ENCODE peak calls at places on chromosomes 11 and 22, in nine cellular contexts. V, S, I, R, T, C, X, G and O are unnamed samples.

GRCh38 chr11:118903204-118904015 is 19.7 kb downstream of the CXCR5 start:
- DNase-seq in V (no peak), T (no peak), I (no peak), S (no peak), X (no peak), G (no peak), R (no peak), C (no peak), O (no peak)

GRCh38 chr22:47231759-47232158 is 469.3 kb downstream of the TBC1D22A start:
- DNase-seq in T (no peak), I (no peak), V (no peak), C (no peak), X (no peak), S (no peak), G (no peak), R (no peak), O (no peak)

GRCh38 chr11:109960831-109961230 is 132.4 kb upstream of the ZC3H12C start:
- DNase-seq in G (no peak), S (no peak), C (no peak), T (peak), X (peak), R (peak), V (no peak), I (peak), O (no peak)

GRCh38 chr11:134374891-134375550 is 37.0 kb downstream of the B3GAT1 start:
- DNase-seq in R (no peak), G (no peak), T (no peak), V (no peak), I (no peak), S (no peak), C (no peak), X (no peak), O (no peak)

GRCh38 chr11:59141673-59142460 is 789 bp upstream of the FAM111A start:
- DNase-seq in X (peak), G (no peak), C (no peak), T (no peak), R (peak), S (no peak), I (peak), V (no peak), O (peak)

GRCh38 chr11:10295056-10295901 is 1.3 kb upstream of the SBF2 start:
- DNase-seq in I (no peak), T (no peak), G (no peak), R (no peak), V (no peak), C (no peak), S (no peak), X (no peak), O (no peak)

GRCh38 chr11:86743223-86744118 is 56.9 kb upstream of the PRSS23 start:
- DNase-seq in T (peak), X (no peak), I (peak), V (no peak), R (peak), C (no peak), G (peak), S (peak), O (peak)

GRCh38 chr11:86671386-86672006 is 920 bp downstream of the ME3 start:
- DNase-seq in I (no peak), S (no peak), R (no peak), X (peak), V (no peak), T (peak), G (peak), C (peak), O (peak)

GRCh38 chr22:17434856-17435255 is 65.6 kb downstream of the CECR2 start:
- DNase-seq in V (no peak), G (no peak), R (peak), T (no peak), I (peak), S (no peak), X (peak), C (no peak), O (no peak)

GRCh38 chr11:65378208-65378927 is 4.1 kb downstream of the SLC25A45 start:
- DNase-seq in I (no peak), R (no peak), X (no peak), C (no peak), V (no peak), T (peak), G (no peak), S (no peak), O (no peak)

GRCh38 chr11:10044618-10045017 is 249.4 kb downstream of the SBF2 start:
- DNase-seq in T (peak), C (no peak), X (peak), G (no peak), V (no peak), S (peak), R (peak), I (peak), O (no peak)

GRCh38 chr11:34356130-34356529 is 1.7 kb downstream of the ABTB2 start:
- DNase-seq in V (no peak), R (peak), G (peak), S (no peak), X (peak), I (no peak), T (no peak), C (no peak), O (no peak)

GRCh38 chr11:84854498-84854880 is 772.7 kb downstream of the DLG2 start:
- DNase-seq in C (no peak), T (no peak), V (no peak), R (peak), S (no peak), G (no peak), I (peak), X (no peak), O (no peak)

GRCh38 chr11:80586464-80586863 is 1145.6 kb upstream of the TENM4 start:
- DNase-seq in V (no peak), S (no peak), T (no peak), R (peak), X (no peak), C (no peak), G (no peak), I (peak), O (peak)

GRCh38 chr11:101407324-101407723 is 176.5 kb downstream of the TRPC6 start:
- DNase-seq in C (no peak), G (no peak), R (no peak), V (no peak), T (no peak), X (no peak), I (peak), S (no peak), O (no peak)

GRCh38 chr11:4957396-4957795 is 1.9 kb upstream of the OR51A2 start:
- DNase-seq in C (no peak), I (no peak), X (no peak), S (no peak), R (no peak), V (no peak), T (no peak), G (no peak), O (no peak)

GRCh38 chr11:30990625-30991348 is 378.8 kb downstream of the DCDC1 start:
- DNase-seq in X (no peak), T (no peak), C (no peak), S (no peak), R (no peak), V (no peak), G (no peak), I (no peak), O (no peak)

GRCh38 chr22:43228330-43228729 is 41.4 kb upstream of the TTLL12 start:
- DNase-seq in T (peak), X (peak), S (peak), G (peak), V (no peak), I (no peak), C (peak), R (no peak), O (peak)

DNA sequence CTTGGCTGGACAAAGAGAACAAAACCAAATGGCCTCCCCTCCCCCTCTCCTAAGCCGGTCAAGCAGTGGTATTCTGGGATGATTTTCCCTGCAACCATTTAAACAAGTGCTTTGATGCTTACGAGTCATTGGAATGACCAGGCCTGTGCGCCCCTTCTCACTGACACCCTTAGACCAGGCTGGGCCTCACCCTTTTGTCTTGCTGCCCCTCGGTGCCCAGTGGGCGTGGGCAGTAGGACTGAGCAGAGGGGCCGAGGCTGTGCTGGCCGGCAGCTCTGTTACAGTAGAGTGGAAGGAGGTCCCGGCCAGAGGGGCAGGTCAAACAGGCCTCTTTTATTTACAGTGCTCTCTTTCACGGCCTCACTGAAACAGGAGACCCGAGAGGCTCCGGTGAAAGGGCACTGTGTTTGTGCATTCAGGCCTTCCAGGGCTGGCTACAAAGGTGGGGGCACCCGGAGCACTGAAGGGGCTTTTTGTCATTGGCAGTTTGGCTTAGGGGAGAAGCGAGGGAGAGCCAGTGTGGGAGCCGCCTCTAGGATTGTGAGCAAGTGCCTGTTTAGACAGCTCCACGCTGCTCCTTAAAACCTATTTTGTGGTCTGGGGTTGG is 32.4 kb downstream of the ZBTB16 start:
- DNase-seq in X (no peak), V (no peak), S (no peak), C (no peak), T (no peak), R (no peak), I (no peak), G (no peak), O (no peak)
- TF ChIP-seq EZH2 in X (no peak), V (no peak), S (no peak), C (no peak), T (no peak), R (no peak), I (no peak), G (no peak), O (no peak)

GRCh38 chr11:73154178-73154577 is 12.1 kb upstream of the FCHSD2 start:
- DNase-seq in I (no peak), C (no peak), X (no peak), G (no peak), R (no peak), S (no peak), V (peak), T (no peak), O (no peak)
- TF ChIP-seq CTCF in I (no peak), C (no peak), X (no peak), G (no peak), R (no peak), S (no peak), V (no peak), T (no peak), O (no peak)

DNA sequence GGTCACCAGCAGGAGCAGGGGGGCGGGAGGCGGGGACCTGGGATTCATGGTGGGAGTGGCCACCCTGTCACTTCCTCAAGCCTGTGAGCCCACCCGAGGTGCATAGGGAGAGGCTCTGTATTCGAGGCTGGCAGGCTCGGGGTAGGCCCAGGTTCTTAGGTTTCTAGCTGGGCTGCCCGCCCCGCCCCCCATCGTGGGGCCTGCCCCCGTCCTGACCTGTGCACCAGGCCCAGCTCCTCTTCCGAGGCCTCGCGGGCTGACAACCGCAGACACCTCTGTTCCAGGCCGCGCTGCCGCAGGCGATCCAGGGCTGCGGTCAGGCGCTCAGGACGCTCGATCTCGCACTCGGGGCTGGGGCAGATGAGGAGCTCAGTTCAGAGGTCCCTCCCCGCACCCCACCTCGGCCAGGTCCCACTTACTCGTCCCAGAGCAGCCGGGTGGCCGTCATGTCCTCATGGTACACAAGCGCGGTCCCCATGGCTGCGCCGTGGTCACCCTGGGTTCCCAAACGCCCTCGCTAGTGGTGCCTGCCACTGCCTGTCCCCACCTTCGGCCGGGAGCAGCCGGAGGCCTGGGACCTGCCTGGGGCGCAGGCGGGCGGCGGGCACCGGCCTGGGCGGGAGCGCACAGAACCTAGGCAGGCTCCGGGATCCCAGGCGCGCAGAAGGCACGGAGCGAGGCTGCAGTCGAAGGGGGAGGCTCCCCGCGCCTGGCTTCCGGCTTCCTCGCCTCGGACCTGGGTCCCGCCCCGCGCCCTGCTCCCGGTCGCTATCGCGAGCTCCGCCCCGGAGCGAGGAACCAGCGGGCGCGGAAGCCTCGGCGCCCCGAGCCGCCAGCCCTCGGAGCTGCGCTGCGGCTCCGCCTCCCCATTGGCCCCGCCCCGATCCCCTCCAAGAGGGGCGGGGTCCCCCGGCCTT is at the start of gene HDAC10:
- DNase-seq in R (peak), T (peak), G (peak), C (peak), V (peak), S (no peak), X (peak), I (peak), O (peak)
- TF ChIP-seq EZH2 in R (no peak), T (no peak), G (no peak), C (no peak), V (no peak), S (no peak), X (no peak), I (no peak), O (no peak)

GRCh38 chr11:23680488-23681230 is 816.2 kb upstream of the LUZP2 start:
- DNase-seq in X (no peak), C (no peak), V (no peak), S (no peak), R (no peak), G (no peak), I (no peak), T (no peak), O (no peak)
- TF ChIP-seq CTCF in X (no peak), C (no peak), V (no peak), S (no peak), R (no peak), G (no peak), I (no peak), T (no peak), O (no peak)

DNA sequence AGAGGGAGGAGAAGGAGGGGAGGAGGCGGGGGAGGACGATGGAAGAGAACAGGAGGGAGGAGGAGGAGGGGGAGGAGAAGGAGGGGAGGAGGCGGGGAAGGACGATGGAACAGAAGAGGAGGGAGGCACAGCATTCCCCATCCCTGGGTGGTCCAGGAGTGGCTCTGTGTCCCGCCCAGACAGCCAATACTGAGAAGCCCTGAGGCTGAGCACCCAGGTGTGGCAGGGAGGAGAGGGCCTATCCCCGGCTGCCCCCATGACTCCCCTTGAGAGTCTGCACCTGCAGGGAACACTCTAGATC is 717 bp downstream of the MRGPRE start:
- DNase-seq in G (no peak), S (no peak), C (no peak), R (no peak), V (no peak), I (no peak), T (no peak), X (no peak), O (no peak)
- TF ChIP-seq EZH2 in G (no peak), S (no peak), C (no peak), R (no peak), V (no peak), I (no peak), T (no peak), X (no peak), O (no peak)

GRCh38 chr11:44939673-44940072 is 11.0 kb downstream of the TP53I11 start:
- DNase-seq in G (peak), C (no peak), I (no peak), X (peak), V (no peak), T (no peak), R (no peak), S (no peak), O (no peak)
- TF ChIP-seq CTCF in G (peak), C (peak), I (peak), X (peak), V (no peak), T (peak), R (no peak), S (peak), O (peak)

DNA sequence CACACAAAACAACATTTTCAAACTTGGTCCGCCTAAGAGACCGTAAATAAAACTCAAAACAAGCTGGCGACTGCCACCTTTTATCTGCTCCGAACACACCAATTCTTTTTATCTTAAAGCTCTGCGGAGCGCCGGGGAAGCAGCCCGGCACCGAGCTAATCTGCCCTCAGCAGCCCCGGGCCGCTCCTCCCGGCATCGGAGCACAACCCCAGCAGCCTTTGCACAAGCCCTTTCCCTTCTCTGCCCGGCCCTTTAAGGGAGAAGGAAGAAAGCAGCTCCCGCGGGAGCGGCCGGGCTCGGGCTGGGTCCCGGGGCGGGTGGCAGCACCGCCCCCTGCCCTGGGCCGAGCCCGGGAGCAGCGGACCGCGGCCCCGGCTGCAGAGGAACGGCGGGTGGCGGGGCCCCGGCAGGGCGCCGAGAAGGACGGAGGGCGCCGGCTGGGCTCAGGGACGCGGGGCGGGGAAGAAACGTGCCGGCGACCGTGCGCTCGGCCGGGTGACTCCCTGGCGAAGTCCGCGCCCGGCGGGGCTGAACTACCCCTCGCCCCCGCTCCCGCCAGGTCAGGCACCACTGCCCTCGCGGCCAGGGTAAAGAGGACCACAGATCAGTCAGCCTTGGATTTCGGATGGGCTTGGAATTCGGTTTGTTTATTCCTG is 133.5 kb upstream of the C11orf58 start:
- DNase-seq in R (peak), I (peak), T (peak), G (peak), C (peak), X (peak), V (no peak), S (no peak), O (no peak)
- TF ChIP-seq EZH2 in R (no peak), I (no peak), T (no peak), G (no peak), C (peak), X (peak), V (no peak), S (no peak), O (peak)

GRCh38 chr22:42114721-42115120 is 15.9 kb downstream of the CYP2D6 start:
- DNase-seq in C (peak), G (peak), T (peak), I (no peak), V (no peak), S (peak), R (no peak), X (peak), O (peak)

GRCh38 chr22:42111798-42112197 is 18.8 kb downstream of the CYP2D6 start:
- DNase-seq in G (peak), C (no peak), I (no peak), R (no peak), T (no peak), X (peak), V (no peak), S (no peak), O (no peak)

DNA sequence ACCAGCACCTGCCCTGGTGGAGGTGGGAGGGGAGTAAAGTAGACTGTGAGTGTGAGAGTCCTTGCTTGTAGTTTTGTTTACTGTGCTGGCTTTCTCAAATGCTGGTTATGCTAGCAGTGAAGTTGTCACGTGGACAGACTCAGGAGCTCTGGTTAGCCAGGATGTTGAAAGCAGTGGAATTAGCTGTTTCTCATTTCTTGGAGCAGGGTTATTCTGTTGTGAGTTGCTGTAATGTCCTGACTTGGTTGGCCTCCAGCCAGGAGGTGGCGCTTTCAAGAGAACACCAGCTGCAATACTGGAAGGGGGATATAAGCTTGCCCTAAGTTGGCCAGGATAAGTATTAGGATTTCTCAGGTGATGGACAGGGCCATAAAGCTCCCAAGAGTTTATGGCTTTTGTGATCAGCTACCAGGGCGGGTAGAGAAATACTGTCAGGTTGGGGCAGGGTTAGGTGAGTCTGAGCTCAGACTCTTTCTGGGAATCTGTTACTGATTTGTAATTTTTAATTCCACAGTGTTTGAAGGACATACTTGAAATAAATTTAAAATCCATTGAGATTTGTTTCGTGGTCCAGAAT is 13.7 kb downstream of the CYP2D6 start:
- DNase-seq in C (peak), T (peak), G (peak), R (no peak), X (peak), I (no peak), S (no peak), V (no peak), O (no peak)
- TF ChIP-seq CTCF in C (peak), T (peak), G (peak), R (no peak), X (peak), I (no peak), S (no peak), V (no peak), O (no peak)